ENCODE peak calls at places on chromosomes 5 and 9, in nine cellular contexts. S is GM04504; Y is tibial nerve; R is HFF-Myc; W is NCI-H1694 treated with DMSO at 0.1 percent for 48 hours; D is fibroblast of gingiva; N is AG08396; V is sciatic nerve; U is CD8-positive, alpha-beta T cell. L is an unnamed sample.

GRCh38 chr5:181020716-181021115 is 19.4 kb upstream of the BTNL9 start:
- DNase-seq in R (no peak), U (no peak), N (no peak), Y (no peak), W (no peak), V (no peak), D (no peak), S (no peak), L (no peak)

GRCh38 chr5:132293992-132294727 is at the start of gene SLC22A4:
- DNase-seq in U (peak), N (peak), W (peak), V (peak), S (peak), Y (peak), D (peak), R (peak), L (peak)

GRCh38 chr9:116027511-116027910 is 126.1 kb upstream of the PAPPA start:
- DNase-seq in V (no peak), D (peak), R (peak), Y (no peak), U (no peak), W (no peak), N (peak), S (peak), L (no peak)

GRCh38 chr9:128102196-128102595 is 25.3 kb downstream of the PTGES2 start:
- DNase-seq in U (no peak), N (no peak), V (no peak), W (no peak), D (no peak), S (no peak), Y (no peak), R (no peak), L (no peak)

GRCh38 chr5:31364881-31365636 is 166.8 kb downstream of the DROSHA start:
- DNase-seq in S (peak), N (peak), W (no peak), V (no peak), U (no peak), Y (no peak), D (peak), R (no peak), L (no peak)

GRCh38 chr9:81771606-81772005 is 82.3 kb upstream of the TLE1 start:
- DNase-seq in D (peak), S (no peak), W (no peak), U (no peak), V (no peak), Y (no peak), N (peak), R (peak), L (no peak)

GRCh38 chr5:141960018-141960417 is 2.0 kb upstream of the PCDH12 start:
- DNase-seq in D (no peak), S (no peak), R (no peak), W (no peak), V (no peak), N (no peak), Y (no peak), U (no peak), L (no peak)

GRCh38 chr5:55418994-55419991 is 111.5 kb downstream of the MTREX start:
- DNase-seq in U (no peak), S (peak), V (no peak), Y (no peak), N (peak), D (peak), W (peak), R (peak), L (no peak)

GRCh38 chr9:136179101-136179616 is 25.8 kb downstream of the LHX3 start:
- DNase-seq in S (no peak), Y (no peak), V (no peak), U (no peak), D (no peak), W (no peak), N (no peak), R (no peak), L (no peak)

GRCh38 chr5:78540335-78541057 is 108.1 kb downstream of the LHFPL2 start:
- DNase-seq in Y (peak), W (no peak), D (peak), V (no peak), R (no peak), U (no peak), S (no peak), N (no peak), L (peak)

GRCh38 chr5:79621056-79621455 is 8.8 kb downstream of the TENT2 start:
- DNase-seq in V (no peak), D (peak), S (peak), R (no peak), N (no peak), W (no peak), Y (no peak), U (no peak), L (no peak)

L was measured in G401.